ENCODE peak calls at places on chromosomes 1 and 21, in eight cellular contexts. One of them, this sample, is unnamed.

GRCh38 chr1:18920931-18921330 is 18.6 kb upstream of the ALDH4A1 start:
- DNase-seq in GM23248: no peak
- DNase-seq in upper lobe of right lung: no peak
- DNase-seq in AG04450: no peak
- DNase-seq in cardiac muscle cell: no peak
- DNase-seq in esophagus muscularis mucosa: no peak
- DNase-seq in right cardiac atrium: no peak
- DNase-seq in endodermal cell: no peak
- DNase-seq in this sample: no peak

GRCh38 chr1:109769335-109770078 is 5.8 kb upstream of the EPS8L3 start:
- DNase-seq in GM23248: peak; percentile 94
- DNase-seq in upper lobe of right lung: peak; percentile 40
- DNase-seq in AG04450: peak; percentile 81
- DNase-seq in cardiac muscle cell: peak; percentile 52
- DNase-seq in esophagus muscularis mucosa: no peak
- DNase-seq in right cardiac atrium: peak; percentile 1
- DNase-seq in endodermal cell: no peak
- DNase-seq in this sample: no peak

GRCh38 chr1:33042836-33043235 is 6.2 kb upstream of the AK2 start:
- DNase-seq in GM23248: no peak
- DNase-seq in upper lobe of right lung: no peak
- DNase-seq in AG04450: no peak
- DNase-seq in cardiac muscle cell: no peak
- DNase-seq in esophagus muscularis mucosa: no peak
- DNase-seq in right cardiac atrium: no peak
- DNase-seq in endodermal cell: no peak
- DNase-seq in this sample: no peak

GRCh38 chr1:150813028-150813707 is 5.1 kb upstream of the CTSK start:
- DNase-seq in GM23248: peak; percentile 85
- DNase-seq in upper lobe of right lung: peak; percentile 77
- DNase-seq in AG04450: peak; percentile 57
- DNase-seq in cardiac muscle cell: peak; percentile 82
- DNase-seq in esophagus muscularis mucosa: no peak
- DNase-seq in right cardiac atrium: peak; percentile 51
- DNase-seq in endodermal cell: peak; percentile 87
- DNase-seq in this sample: peak; percentile 72

GRCh38 chr1:112818990-112819689 is 104.0 kb upstream of the PPM1J start:
- DNase-seq in GM23248: peak; percentile 63
- DNase-seq in upper lobe of right lung: no peak
- DNase-seq in AG04450: peak; percentile 39
- DNase-seq in cardiac muscle cell: peak; percentile 91
- DNase-seq in esophagus muscularis mucosa: no peak
- DNase-seq in right cardiac atrium: no peak
- DNase-seq in endodermal cell: peak; percentile 70
- DNase-seq in this sample: no peak

GRCh38 chr1:30538906-30539855 is 184.2 kb downstream of the MATN1 start:
- DNase-seq in GM23248: no peak
- DNase-seq in upper lobe of right lung: no peak
- DNase-seq in AG04450: no peak
- DNase-seq in cardiac muscle cell: no peak
- DNase-seq in esophagus muscularis mucosa: peak; percentile 92
- DNase-seq in right cardiac atrium: no peak
- DNase-seq in endodermal cell: no peak
- DNase-seq in this sample: no peak

GRCh38 chr1:176466514-176466913 is 3.5 kb downstream of the PAPPA2 start:
- DNase-seq in GM23248: peak; percentile 38
- DNase-seq in upper lobe of right lung: no peak
- DNase-seq in AG04450: no peak
- DNase-seq in cardiac muscle cell: no peak
- DNase-seq in esophagus muscularis mucosa: no peak
- DNase-seq in right cardiac atrium: no peak
- DNase-seq in endodermal cell: peak; percentile 78
- DNase-seq in this sample: no peak

GRCh38 chr1:177744906-177745305 is 225.0 kb downstream of the SEC16B start:
- DNase-seq in GM23248: no peak
- DNase-seq in upper lobe of right lung: no peak
- DNase-seq in AG04450: no peak
- DNase-seq in cardiac muscle cell: no peak
- DNase-seq in esophagus muscularis mucosa: no peak
- DNase-seq in right cardiac atrium: no peak
- DNase-seq in endodermal cell: no peak
- DNase-seq in this sample: no peak

GRCh38 chr1:160777486-160778089 is 18.4 kb upstream of the LY9 start:
- DNase-seq in GM23248: peak; percentile 10
- DNase-seq in upper lobe of right lung: no peak
- DNase-seq in AG04450: no peak
- DNase-seq in cardiac muscle cell: peak; percentile 42
- DNase-seq in esophagus muscularis mucosa: peak; percentile 70
- DNase-seq in right cardiac atrium: no peak
- DNase-seq in endodermal cell: peak; percentile 86
- DNase-seq in this sample: peak; percentile 27

GRCh38 chr1:68954841-68955240 is 458.0 kb upstream of the DEPDC1 start:
- DNase-seq in GM23248: peak; percentile 12
- DNase-seq in upper lobe of right lung: no peak
- DNase-seq in AG04450: no peak
- DNase-seq in cardiac muscle cell: no peak
- DNase-seq in esophagus muscularis mucosa: no peak
- DNase-seq in right cardiac atrium: no peak
- DNase-seq in endodermal cell: no peak
- DNase-seq in this sample: no peak

GRCh38 chr1:172616646-172617045 is 42.3 kb upstream of the FASLG start:
- DNase-seq in GM23248: no peak
- DNase-seq in upper lobe of right lung: no peak
- DNase-seq in AG04450: no peak
- DNase-seq in cardiac muscle cell: no peak
- DNase-seq in esophagus muscularis mucosa: no peak
- DNase-seq in right cardiac atrium: no peak
- DNase-seq in endodermal cell: no peak
- DNase-seq in this sample: no peak

GRCh38 chr1:31373897-31374486 is 1.1 kb upstream of the FABP3 start:
- DNase-seq in GM23248: no peak
- DNase-seq in upper lobe of right lung: no peak
- DNase-seq in AG04450: no peak
- DNase-seq in cardiac muscle cell: no peak
- DNase-seq in esophagus muscularis mucosa: no peak
- DNase-seq in right cardiac atrium: no peak
- DNase-seq in endodermal cell: no peak
- DNase-seq in this sample: no peak

GRCh38 chr1:91885331-91885715 is 628 bp downstream of the TGFBR3 start:
- DNase-seq in GM23248: peak; percentile 69
- DNase-seq in upper lobe of right lung: no peak
- DNase-seq in AG04450: no peak
- DNase-seq in cardiac muscle cell: no peak
- DNase-seq in esophagus muscularis mucosa: no peak
- DNase-seq in right cardiac atrium: peak; percentile 53
- DNase-seq in endodermal cell: no peak
- DNase-seq in this sample: peak; percentile 10

GRCh38 chr1:25700124-25700523 is 83.5 kb downstream of the MAN1C1 start:
- DNase-seq in GM23248: peak; percentile 93
- DNase-seq in upper lobe of right lung: no peak
- DNase-seq in AG04450: no peak
- DNase-seq in cardiac muscle cell: peak; percentile 80
- DNase-seq in esophagus muscularis mucosa: no peak
- DNase-seq in right cardiac atrium: peak; percentile 75
- DNase-seq in endodermal cell: no peak
- DNase-seq in this sample: no peak

GRCh38 chr1:10664251-10664650 is 132.2 kb downstream of the CASZ1 start:
- DNase-seq in GM23248: no peak
- DNase-seq in upper lobe of right lung: no peak
- DNase-seq in AG04450: no peak
- DNase-seq in cardiac muscle cell: no peak
- DNase-seq in esophagus muscularis mucosa: no peak
- DNase-seq in right cardiac atrium: peak; percentile 36
- DNase-seq in endodermal cell: no peak
- DNase-seq in this sample: no peak

GRCh38 chr1:12148958-12149790 is 17.6 kb upstream of the TNFRSF1B start:
- DNase-seq in GM23248: no peak
- DNase-seq in upper lobe of right lung: no peak
- DNase-seq in AG04450: no peak
- DNase-seq in cardiac muscle cell: no peak
- DNase-seq in esophagus muscularis mucosa: no peak
- DNase-seq in right cardiac atrium: no peak
- DNase-seq in endodermal cell: no peak
- DNase-seq in this sample: no peak
- H3K27ac ChIP-seq in GM23248: no peak overlapping the region
- H3K27ac ChIP-seq in upper lobe of right lung: peak overlapping the region; percentile 7
- H3K27ac ChIP-seq in AG04450: peak overlapping the region; percentile 52
- H3K27ac ChIP-seq in cardiac muscle cell: no peak overlapping the region
- H3K27ac ChIP-seq in esophagus muscularis mucosa: peak overlapping the region; percentile 75
- H3K27ac ChIP-seq in right cardiac atrium: peak overlapping the region; percentile 59
- H3K27ac ChIP-seq in endodermal cell: no peak overlapping the region
- H3K27ac ChIP-seq in this sample: no peak overlapping the region

GRCh38 chr1:205812271-205812877 is 624 bp downstream of the SLC41A1 start:
- DNase-seq in GM23248: peak; percentile 48
- DNase-seq in upper lobe of right lung: no peak
- DNase-seq in AG04450: no peak
- DNase-seq in cardiac muscle cell: peak; percentile 25
- DNase-seq in esophagus muscularis mucosa: no peak
- DNase-seq in right cardiac atrium: peak; percentile 35
- DNase-seq in endodermal cell: peak; percentile 78
- DNase-seq in this sample: peak; percentile 10
- H3K27ac ChIP-seq in GM23248: peak overlapping the region; percentile 35
- H3K27ac ChIP-seq in upper lobe of right lung: peak overlapping the region; percentile 82
- H3K27ac ChIP-seq in AG04450: peak overlapping the region; percentile 57
- H3K27ac ChIP-seq in cardiac muscle cell: peak overlapping the region; percentile 88
- H3K27ac ChIP-seq in esophagus muscularis mucosa: peak overlapping the region; percentile 92
- H3K27ac ChIP-seq in right cardiac atrium: peak overlapping the region; percentile 63
- H3K27ac ChIP-seq in endodermal cell: no peak overlapping the region
- H3K27ac ChIP-seq in this sample: peak overlapping the region; percentile 90

DNA sequence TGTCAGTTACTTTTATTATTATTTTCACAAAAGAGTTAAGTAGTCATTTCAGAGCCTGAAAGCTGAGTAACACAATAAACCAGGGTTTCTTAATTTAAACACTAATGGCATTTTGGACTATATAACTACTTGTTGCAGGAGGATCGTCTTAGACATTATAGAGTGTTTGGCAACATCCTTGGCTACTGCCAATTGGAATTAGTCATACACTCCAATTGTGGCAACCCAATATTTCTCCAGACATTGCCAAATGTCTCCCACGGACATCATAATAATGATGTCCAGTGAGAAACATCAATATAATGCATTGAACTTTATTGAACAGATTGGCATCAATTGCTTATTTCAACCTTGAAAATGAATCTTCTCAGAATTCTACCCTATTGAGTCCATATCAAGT is 441.9 kb upstream of the ADGRL4 start:
- DNase-seq in GM23248: peak; percentile 21
- DNase-seq in upper lobe of right lung: no peak
- DNase-seq in AG04450: no peak
- DNase-seq in cardiac muscle cell: peak; percentile 9
- DNase-seq in esophagus muscularis mucosa: no peak
- DNase-seq in right cardiac atrium: no peak
- DNase-seq in endodermal cell: no peak
- DNase-seq in this sample: no peak
- H3K27ac ChIP-seq in GM23248: no peak overlapping the region
- H3K27ac ChIP-seq in upper lobe of right lung: no peak overlapping the region
- H3K27ac ChIP-seq in AG04450: no peak overlapping the region
- H3K27ac ChIP-seq in cardiac muscle cell: no peak overlapping the region
- H3K27ac ChIP-seq in esophagus muscularis mucosa: no peak overlapping the region
- H3K27ac ChIP-seq in right cardiac atrium: no peak overlapping the region
- H3K27ac ChIP-seq in endodermal cell: no peak overlapping the region
- H3K27ac ChIP-seq in this sample: no peak overlapping the region

DNA sequence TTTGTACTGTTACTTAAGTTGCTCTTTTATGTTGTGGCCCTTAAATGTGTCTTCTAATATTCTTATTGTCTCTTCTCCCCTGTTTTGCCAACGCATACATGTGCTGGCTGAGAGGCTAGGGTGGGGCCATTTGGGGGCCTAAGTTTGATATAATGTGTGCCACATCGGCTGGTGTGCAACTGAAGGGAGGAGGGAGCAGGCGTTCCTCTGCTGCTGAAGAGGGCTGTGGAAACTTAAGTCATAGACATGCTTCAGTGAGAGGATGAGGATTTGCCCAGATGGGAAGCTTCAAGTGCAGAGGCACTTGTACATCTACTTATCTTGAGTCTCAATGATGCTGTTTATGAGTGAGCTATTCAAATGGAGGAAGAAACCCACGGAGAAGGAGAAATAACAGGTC is 630.6 kb downstream of the LMO4 start:
- DNase-seq in GM23248: no peak
- DNase-seq in upper lobe of right lung: no peak
- DNase-seq in AG04450: no peak
- DNase-seq in cardiac muscle cell: no peak
- DNase-seq in esophagus muscularis mucosa: no peak
- DNase-seq in right cardiac atrium: no peak
- DNase-seq in endodermal cell: no peak
- DNase-seq in this sample: no peak
- H3K27ac ChIP-seq in GM23248: no peak overlapping the region
- H3K27ac ChIP-seq in upper lobe of right lung: no peak overlapping the region
- H3K27ac ChIP-seq in AG04450: no peak overlapping the region
- H3K27ac ChIP-seq in cardiac muscle cell: peak overlapping the region; percentile 28
- H3K27ac ChIP-seq in esophagus muscularis mucosa: no peak overlapping the region
- H3K27ac ChIP-seq in right cardiac atrium: no peak overlapping the region
- H3K27ac ChIP-seq in endodermal cell: no peak overlapping the region
- H3K27ac ChIP-seq in this sample: no peak overlapping the region

DNA sequence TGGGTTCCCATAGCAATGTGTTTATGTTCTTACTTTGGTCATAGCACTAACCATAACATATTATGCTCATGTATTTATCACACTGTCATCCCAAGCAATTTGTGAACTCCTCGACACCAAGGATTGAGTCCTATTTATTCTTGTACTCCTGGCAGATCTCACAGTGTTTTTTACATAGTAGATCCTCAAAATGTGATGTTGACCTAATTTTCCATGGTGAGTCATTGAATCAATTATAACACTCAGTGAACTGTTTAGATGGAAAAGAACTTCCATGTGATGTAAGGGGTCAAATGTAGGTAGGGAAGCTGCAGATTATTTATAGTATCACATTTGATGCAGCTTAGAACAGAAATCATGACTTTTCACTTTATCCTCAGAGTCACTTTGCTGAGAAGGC is 281.9 kb upstream of the ADAMTS5 start:
- DNase-seq in GM23248: no peak
- DNase-seq in upper lobe of right lung: no peak
- DNase-seq in AG04450: peak; percentile 3
- DNase-seq in cardiac muscle cell: no peak
- DNase-seq in esophagus muscularis mucosa: no peak
- DNase-seq in right cardiac atrium: no peak
- DNase-seq in endodermal cell: no peak
- DNase-seq in this sample: no peak
- H3K27ac ChIP-seq in GM23248: no peak overlapping the region
- H3K27ac ChIP-seq in upper lobe of right lung: no peak overlapping the region
- H3K27ac ChIP-seq in AG04450: no peak overlapping the region
- H3K27ac ChIP-seq in cardiac muscle cell: no peak overlapping the region
- H3K27ac ChIP-seq in esophagus muscularis mucosa: no peak overlapping the region
- H3K27ac ChIP-seq in right cardiac atrium: no peak overlapping the region
- H3K27ac ChIP-seq in endodermal cell: no peak overlapping the region
- H3K27ac ChIP-seq in this sample: no peak overlapping the region

DNA sequence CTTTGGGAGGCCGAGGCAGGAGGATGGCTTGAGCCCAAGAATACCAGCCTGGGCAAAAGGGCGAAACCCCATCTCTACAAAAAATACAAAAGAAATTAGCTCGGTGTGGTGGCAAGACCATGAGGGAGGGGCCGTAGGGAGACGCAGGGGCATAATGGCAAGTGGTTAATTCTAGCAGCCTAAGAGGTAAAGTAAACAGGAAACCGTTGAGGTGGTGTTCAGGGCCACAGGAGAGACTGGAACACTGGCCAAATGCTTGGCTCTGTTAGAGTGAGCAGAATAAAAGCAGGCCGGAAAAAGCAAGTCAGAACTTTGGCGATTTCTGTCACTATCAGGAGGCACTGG is 89.2 kb downstream of the RIPK4 start:
- DNase-seq in GM23248: no peak
- DNase-seq in upper lobe of right lung: peak; percentile 63
- DNase-seq in AG04450: no peak
- DNase-seq in cardiac muscle cell: no peak
- DNase-seq in esophagus muscularis mucosa: no peak
- DNase-seq in right cardiac atrium: no peak
- DNase-seq in endodermal cell: peak; percentile 35
- DNase-seq in this sample: no peak
- H3K27ac ChIP-seq in GM23248: no peak overlapping the region
- H3K27ac ChIP-seq in upper lobe of right lung: peak overlapping the region; percentile 91
- H3K27ac ChIP-seq in AG04450: no peak overlapping the region
- H3K27ac ChIP-seq in cardiac muscle cell: no peak overlapping the region
- H3K27ac ChIP-seq in esophagus muscularis mucosa: no peak overlapping the region
- H3K27ac ChIP-seq in right cardiac atrium: no peak overlapping the region
- H3K27ac ChIP-seq in endodermal cell: no peak overlapping the region
- H3K27ac ChIP-seq in this sample: peak overlapping the region; percentile 97

This sample was measured in prostate gland.